ENCODE peak calls at places on chromosome 5, in nine cellular contexts. Z, H, L, Y, S, J, B, D and W are unnamed samples.

GRCh38 chr5:21773456-21773855 is 1079.7 kb downstream of the CDH12 start:
- DNase-seq in Z (peak), H (no peak), L (no peak), Y (no peak), S (no peak), J (no peak), B (no peak), D (no peak), W (no peak)

GRCh38 chr5:36238896-36239295 is 2.8 kb downstream of the NADK2 start:
- DNase-seq in Z (no peak), H (no peak), L (no peak), Y (no peak), S (no peak), J (no peak), B (no peak), D (no peak), W (no peak)

GRCh38 chr5:145540375-145540774 is 294.8 kb downstream of the PRELID2 start:
- DNase-seq in Z (peak), H (no peak), L (no peak), Y (no peak), S (no peak), J (no peak), B (no peak), D (no peak), W (no peak)

GRCh38 chr5:115329475-115329874 is 33.0 kb upstream of the CCDC112 start:
- DNase-seq in Z (no peak), H (peak), L (no peak), Y (no peak), S (no peak), J (no peak), B (no peak), D (peak), W (no peak)

GRCh38 chr5:145941096-145941676 is 4.8 kb downstream of the SH3RF2 start:
- DNase-seq in Z (peak), H (no peak), L (no peak), Y (no peak), S (no peak), J (no peak), B (no peak), D (peak), W (no peak)

GRCh38 chr5:82396396-82396795 is 118.2 kb upstream of the RPS23 start:
- DNase-seq in Z (peak), H (no peak), L (no peak), Y (no peak), S (no peak), J (no peak), B (no peak), D (no peak), W (no peak)

GRCh38 chr5:172491481-172491880 is 37.2 kb upstream of the SH3PXD2B start:
- DNase-seq in Z (no peak), H (no peak), L (no peak), Y (no peak), S (no peak), J (no peak), B (no peak), D (no peak), W (no peak)

GRCh38 chr5:38827525-38827924 is 18.3 kb upstream of the OSMR start:
- DNase-seq in Z (no peak), H (no peak), L (no peak), Y (no peak), S (no peak), J (peak), B (no peak), D (no peak), W (no peak)